ENCODE peak calls at places on chromosomes 1 and 21, in nine cellular contexts. A is PC-3, O is epithelial cell of proximal tubule, N is mucosa of descending colon, T is tibial nerve, P is AG04450, K is astrocyte of the spinal cord, H is left ventricle myocardium inferior, Q is fibroblast of the aortic adventitia. L is an unnamed sample.

GRCh38 chr1:150931773-150932172 is 5.6 kb downstream of the SETDB1 start:
- DNase-seq in N (no peak), K (peak), Q (peak), H (no peak), A (no peak), P (no peak), T (no peak), O (no peak), L (peak)

GRCh38 chr1:234605983-234606730 is 3.8 kb downstream of the IRF2BP2 start:
- DNase-seq in O (no peak), N (no peak), A (peak), P (no peak), Q (peak), K (peak), H (peak), T (no peak), L (peak)

GRCh38 chr1:23478896-23479790 is 4.8 kb downstream of the ASAP3 start:
- DNase-seq in H (peak), A (peak), N (peak), Q (peak), K (peak), O (peak), P (no peak), T (peak), L (no peak)

GRCh38 chr1:156574039-156574633 is 1.8 kb upstream of the IQGAP3 start:
- DNase-seq in Q (no peak), N (no peak), K (no peak), A (no peak), T (no peak), H (no peak), O (no peak), P (no peak), L (no peak)

GRCh38 chr1:114458208-114458777 is 52.7 kb downstream of the TRIM33 start:
- DNase-seq in Q (peak), A (peak), T (no peak), K (peak), O (peak), N (no peak), P (no peak), H (no peak), L (peak)

GRCh38 chr1:186514367-186514766 is 53.5 kb upstream of the PDC start:
- DNase-seq in Q (no peak), T (no peak), H (no peak), A (no peak), K (no peak), N (no peak), O (no peak), P (no peak), L (no peak)

GRCh38 chr1:227568593-227568992 is 5.2 kb downstream of the ZNF678 start:
- DNase-seq in T (no peak), O (no peak), N (no peak), K (no peak), P (no peak), Q (no peak), H (no peak), A (no peak), L (no peak)

GRCh38 chr1:43437031-43437973 is 16.4 kb downstream of the HYI start:
- DNase-seq in H (no peak), O (no peak), K (no peak), N (peak), A (no peak), P (no peak), T (no peak), Q (no peak), L (peak)

GRCh38 chr1:202807367-202807925 is 775 bp downstream of the KDM5B start:
- DNase-seq in O (no peak), N (peak), K (peak), P (no peak), Q (peak), H (peak), T (no peak), A (no peak), L (peak)

GRCh38 chr21:43810505-43811261 is 21.3 kb downstream of the RRP1 start:
- DNase-seq in N (peak), A (peak), K (peak), P (no peak), T (peak), Q (peak), O (no peak), H (peak), L (peak)

GRCh38 chr1:209900734-209901133 is 37.3 kb upstream of the SYT14 start:
- DNase-seq in T (no peak), Q (peak), A (peak), O (no peak), H (no peak), N (no peak), K (peak), P (no peak), L (peak)

GRCh38 chr1:27485363-27485762 is 4.6 kb downstream of the WASF2 start:
- DNase-seq in N (no peak), H (no peak), O (no peak), P (no peak), Q (no peak), K (no peak), T (no peak), A (no peak), L (no peak)

GRCh38 chr1:84247425-84248220 is 53.9 kb upstream of the SAMD13 start:
- DNase-seq in Q (peak), A (peak), P (peak), K (no peak), O (no peak), N (no peak), H (no peak), T (no peak), L (peak)

GRCh38 chr1:109398343-109399225 is 866 bp upstream of the SORT1 start:
- DNase-seq in Q (no peak), P (no peak), A (peak), T (no peak), O (no peak), N (no peak), H (no peak), K (no peak), L (peak)

GRCh38 chr1:215111916-215112315 is 29.4 kb downstream of the KCNK2 start:
- DNase-seq in A (no peak), H (no peak), P (no peak), K (no peak), T (no peak), O (no peak), Q (no peak), N (no peak), L (peak)

GRCh38 chr1:235500971-235501540 is 3.2 kb downstream of the B3GALNT2 start:
- DNase-seq in K (peak), A (peak), O (no peak), T (no peak), H (no peak), Q (peak), N (no peak), P (no peak), L (peak)

GRCh38 chr1:31843506-31843905 is 27.7 kb upstream of the SPOCD1 start:
- DNase-seq in K (no peak), N (no peak), O (peak), H (no peak), T (no peak), A (peak), Q (peak), P (peak), L (peak)

GRCh38 chr21:44697811-44698734 is 1.1 kb downstream of the KRTAP10-12 start:
- DNase-seq in N (no peak), T (no peak), A (no peak), H (no peak), P (no peak), K (peak), Q (no peak), O (no peak), L (no peak)

GRCh38 chr1:169288011-169288414 is 79.6 kb downstream of the NME7 start:
- DNase-seq in N (no peak), Q (peak), K (peak), T (no peak), P (no peak), A (peak), O (peak), H (no peak), L (peak)

GRCh38 chr1:62064831-62065230 is 129.8 kb upstream of the L1TD1 start:
- DNase-seq in A (no peak), K (no peak), P (no peak), T (no peak), Q (no peak), N (no peak), O (no peak), H (no peak), L (no peak)

GRCh38 chr1:10900691-10901090 is 104.2 kb upstream of the CASZ1 start:
- DNase-seq in P (no peak), T (no peak), K (no peak), Q (peak), H (no peak), O (no peak), N (no peak), A (peak), L (peak)

GRCh38 chr1:209353097-209353496 is 230.4 kb upstream of the CAMK1G start:
- DNase-seq in O (no peak), K (no peak), P (no peak), H (no peak), N (no peak), A (no peak), Q (no peak), T (no peak), L (no peak)

GRCh38 chr21:38159355-38159754 is 97.4 kb upstream of the KCNJ15 start:
- DNase-seq in T (peak), Q (peak), N (peak), A (peak), O (peak), K (peak), P (peak), H (peak), L (peak)

GRCh38 chr1:244329591-244330317 is 122.0 kb downstream of the ADSS2 start:
- DNase-seq in N (no peak), H (no peak), O (no peak), P (no peak), T (no peak), A (peak), K (no peak), Q (no peak), L (peak)

GRCh38 chr1:171788696-171789095 is 7.2 kb downstream of the METTL13 start:
- DNase-seq in A (peak), O (peak), P (peak), K (peak), Q (peak), H (no peak), N (no peak), T (no peak), L (peak)

GRCh38 chr1:98458514-98459259 is 202.8 kb upstream of the SNX7 start:
- DNase-seq in Q (no peak), H (no peak), K (no peak), T (no peak), N (no peak), A (no peak), P (no peak), O (no peak), L (peak)

GRCh38 chr21:31988492-31989285 is 115.9 kb downstream of the HUNK start:
- DNase-seq in H (no peak), A (no peak), K (no peak), N (no peak), O (no peak), Q (no peak), P (no peak), T (no peak), L (no peak)

GRCh38 chr1:100622966-100623762 is 85.2 kb downstream of the GPR88 start:
- DNase-seq in K (peak), H (no peak), O (peak), N (no peak), P (peak), A (peak), T (no peak), Q (peak), L (peak)

GRCh38 chr1:166882893-166883292 is 6.8 kb upstream of the TADA1 start:
- DNase-seq in K (no peak), O (no peak), Q (no peak), P (no peak), N (no peak), T (no peak), A (no peak), H (no peak), L (peak)

GRCh38 chr1:75733661-75734060 is 9.2 kb downstream of the ACADM start:
- DNase-seq in O (no peak), N (no peak), K (no peak), H (no peak), T (no peak), P (no peak), Q (no peak), A (no peak), L (no peak)

GRCh38 chr1:33365560-33365997 is 44.7 kb upstream of the A3GALT2 start:
- DNase-seq in N (no peak), O (no peak), A (no peak), P (no peak), Q (peak), K (peak), H (peak), T (peak), L (no peak)

GRCh38 chr1:33547574-33547973 is 75.1 kb downstream of the ZSCAN20 start:
- DNase-seq in A (no peak), K (no peak), O (no peak), N (no peak), P (no peak), Q (peak), H (no peak), T (no peak), L (no peak)

GRCh38 chr1:173856014-173856413 is 11.8 kb downstream of the GAS5 start:
- DNase-seq in N (no peak), P (no peak), T (no peak), Q (no peak), A (no peak), O (no peak), H (no peak), K (no peak), L (no peak)

GRCh38 chr1:173856903-173857302 is 10.9 kb downstream of the GAS5 start:
- DNase-seq in A (no peak), H (no peak), N (no peak), P (no peak), K (no peak), O (no peak), T (no peak), Q (no peak), L (no peak)

GRCh38 chr1:173857363-173857917 is 10.3 kb downstream of the GAS5 start:
- DNase-seq in A (no peak), P (no peak), T (no peak), K (no peak), Q (no peak), H (no peak), O (no peak), N (no peak), L (no peak)

GRCh38 chr1:173852105-173852504 is 15.7 kb downstream of the GAS5 start:
- DNase-seq in H (no peak), A (no peak), T (no peak), K (no peak), N (no peak), Q (no peak), P (no peak), O (no peak), L (no peak)

GRCh38 chr1:173853074-173853473 is 14.7 kb downstream of the GAS5 start:
- DNase-seq in P (peak), O (no peak), H (no peak), A (no peak), T (no peak), K (peak), Q (peak), N (no peak), L (peak)
- H3K4me3 ChIP-seq in P (no peak), O (no peak), H (no peak), A (no peak), T (no peak), K (no peak), Q (no peak), N (no peak), L (no peak)

GRCh38 chr1:153534933-153535663 is 693 bp downstream of the S100A6 start:
- DNase-seq in H (peak), N (peak), O (no peak), A (no peak), T (peak), P (no peak), Q (peak), K (peak), L (peak)
- TF ChIP-seq CTCF in H (no peak), N (no peak), O (peak), A (no peak), T (no peak), P (peak), Q (peak), K (no peak), L (peak)

GRCh38 chr1:225460737-225461532 is 33.1 kb upstream of the LBR start:
- DNase-seq in K (no peak), P (no peak), A (peak), N (no peak), T (no peak), Q (no peak), O (no peak), H (no peak), L (peak)
- H3K4me3 ChIP-seq in K (no peak), P (no peak), A (no peak), N (no peak), T (no peak), Q (no peak), O (no peak), H (no peak), L (no peak)

DNA sequence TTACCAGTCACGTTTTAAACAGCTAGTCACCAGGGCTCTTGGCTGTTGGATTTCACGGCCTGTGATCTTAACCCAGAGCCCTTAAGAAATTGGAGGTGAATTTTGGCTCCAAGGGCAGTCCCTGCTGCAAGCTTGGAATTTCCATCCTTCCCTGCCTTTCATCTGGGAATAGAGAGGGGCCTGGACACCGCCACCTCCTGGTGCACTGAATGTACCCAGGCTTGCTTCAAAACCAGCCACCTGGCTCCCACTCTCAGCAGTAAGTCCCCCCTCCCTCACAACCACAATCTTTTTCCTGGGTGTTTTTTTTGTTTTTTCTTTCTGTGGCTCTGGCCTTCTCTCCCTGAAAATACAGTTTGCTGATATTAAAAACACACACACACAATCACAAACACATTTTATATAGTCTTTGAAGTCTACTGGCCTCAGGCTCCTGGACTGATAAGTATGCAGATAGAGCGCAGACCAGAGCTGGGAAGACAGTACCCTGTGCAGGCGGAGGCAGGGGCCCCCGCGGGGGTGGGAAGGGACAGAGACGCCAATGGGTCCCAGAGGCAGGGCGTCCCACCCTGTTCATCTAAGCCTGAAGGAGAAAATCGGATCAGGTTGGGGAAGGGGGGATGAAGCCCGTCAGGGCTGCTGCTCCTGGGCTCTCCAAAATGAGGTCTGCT is 65.8 kb upstream of the IGSF21 start:
- DNase-seq in A (no peak), P (no peak), K (no peak), T (no peak), O (no peak), H (no peak), Q (no peak), N (no peak), L (no peak)
- TF ChIP-seq CTCF in A (peak), P (peak), K (no peak), T (no peak), O (peak), H (peak), Q (no peak), N (no peak), L (no peak)

DNA sequence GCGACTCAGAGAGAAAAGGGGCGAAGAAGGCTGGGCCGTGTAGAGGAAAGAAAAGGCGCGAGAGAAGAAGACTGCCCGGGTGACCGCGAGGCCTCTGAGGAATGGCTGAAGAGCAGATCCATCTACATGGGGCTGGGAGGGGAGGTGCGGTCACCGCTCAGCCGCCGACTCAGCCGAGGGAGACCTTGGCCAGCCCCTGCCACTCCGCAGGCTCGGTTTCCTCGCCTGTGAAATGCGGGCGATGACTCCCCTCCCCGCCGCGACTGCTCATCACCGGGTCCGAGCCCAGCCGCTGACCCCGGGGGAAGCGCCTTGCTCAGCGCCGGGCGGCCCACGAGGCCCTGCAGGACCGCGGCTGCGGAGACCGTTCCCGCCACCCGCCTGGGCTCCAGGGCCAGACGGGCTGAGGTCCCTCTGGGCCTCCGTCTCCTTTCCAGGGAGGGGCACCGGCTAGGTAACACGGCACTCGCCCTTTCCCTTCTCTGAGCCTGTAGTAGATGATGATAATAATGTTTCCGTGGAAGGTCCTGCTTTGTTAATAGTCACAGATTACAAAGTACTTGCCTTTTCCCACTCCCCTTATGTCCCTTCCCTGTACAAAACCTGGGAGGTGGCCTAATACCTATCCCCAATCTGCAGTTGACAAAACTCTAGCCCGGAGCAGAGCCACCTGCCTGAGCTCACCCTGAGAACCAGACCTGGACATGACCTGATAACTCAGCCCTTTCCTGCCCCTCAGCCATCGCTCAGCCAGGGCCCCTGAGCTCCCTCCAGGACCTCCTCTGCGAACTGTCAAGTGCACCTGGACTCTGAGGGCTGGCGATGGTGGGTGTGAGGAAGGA is 1.6 kb upstream of the BSND start:
- DNase-seq in P (no peak), H (no peak), Q (peak), A (no peak), K (peak), O (no peak), N (no peak), T (no peak), L (peak)
- H3K4me3 ChIP-seq in P (no peak), H (no peak), Q (no peak), A (peak), K (peak), O (peak), N (no peak), T (no peak), L (no peak)

GRCh38 chr1:3142751-3143150 is 73.7 kb downstream of the PRDM16 start:
- DNase-seq in A (no peak), N (no peak), P (no peak), T (no peak), H (no peak), K (no peak), O (no peak), Q (no peak), L (no peak)
- TF ChIP-seq CTCF in A (no peak), N (no peak), P (no peak), T (no peak), H (no peak), K (no peak), O (no peak), Q (no peak), L (no peak)

GRCh38 chr1:2528966-2529750 is 905 bp downstream of the HES5 start:
- DNase-seq in P (no peak), H (no peak), T (no peak), A (no peak), Q (no peak), K (peak), N (peak), O (no peak), L (no peak)
- H3K4me3 ChIP-seq in P (no peak), H (peak), T (peak), A (peak), Q (no peak), K (no peak), N (no peak), O (no peak), L (peak)